ENCODE peak calls at places on chromosome 6, in eight cellular contexts. W is right atrium auricular region; D is activated CD8-positive, alpha-beta memory T cell treated with anti-CD3 and anti-CD28 coated beads, Interleukin-2, amount 10 ng/mL, durations not matched to agents 7 days and 5 days; X is AG20443; L is T-helper 17 cell; Q is NB4; A is NCI-H1092 treated with DMSO at 0.1 percent for 48 hours; T is NAMALWA. R is an unnamed sample.

GRCh38 chr6:112117554-112117953 is 30.2 kb downstream of the FAM229B start:
- DNase-seq in W (no peak), D (no peak), X (peak; percentile 33), L (no peak), Q (peak; percentile 54), A (no peak), T (no peak), R (no peak)

GRCh38 chr6:47097092-47097945 is 55.2 kb upstream of the ADGRF1 start:
- DNase-seq in W (peak; percentile 75), D (peak; percentile 45), X (peak; percentile 87), L (no peak), Q (peak; percentile 75), A (peak; percentile 77), T (peak; percentile 87), R (no peak)

GRCh38 chr6:15342114-15342513 is 96.2 kb downstream of the JARID2 start:
- DNase-seq in W (no peak), D (no peak), X (no peak), L (no peak), Q (no peak), A (no peak), T (no peak), R (no peak)

GRCh38 chr6:156720739-156721714 is 56.2 kb upstream of the ARID1B start:
- DNase-seq in W (no peak), D (no peak), X (no peak), L (no peak), Q (peak; percentile 30), A (no peak), T (peak; percentile 48), R (no peak)

GRCh38 chr6:168526841-168527281 is 85.9 kb downstream of the SMOC2 start:
- DNase-seq in W (peak; percentile 64), D (no peak), X (no peak), L (no peak), Q (no peak), A (peak; percentile 97), T (no peak), R (no peak)

GRCh38 chr6:25013249-25013648 is 77.5 kb upstream of the RIPOR2 start:
- DNase-seq in W (no peak), D (no peak), X (no peak), L (no peak), Q (no peak), A (no peak), T (peak; percentile 39), R (no peak)

GRCh38 chr6:152091851-152092341 is 284.4 kb downstream of the ESR1 start:
- DNase-seq in W (no peak), D (no peak), X (peak; percentile 67), L (no peak), Q (no peak), A (no peak), T (no peak), R (no peak)

GRCh38 chr6:26118999-26119398 is 31.8 kb downstream of the HFE start:
- DNase-seq in W (no peak), D (no peak), X (no peak), L (no peak), Q (peak; percentile 33), A (no peak), T (peak; percentile 26), R (no peak)

GRCh38 chr6:168192195-168192900 is 113.3 kb upstream of the FRMD1 start:
- DNase-seq in W (no peak), D (no peak), X (no peak), L (no peak), Q (no peak), A (peak; percentile 83), T (no peak), R (peak; percentile 36)

GRCh38 chr6:166542580-166542912 is 43.9 kb downstream of the RAMACL start:
- DNase-seq in W (no peak), D (no peak), X (no peak), L (no peak), Q (no peak), A (no peak), T (no peak), R (no peak)

GRCh38 chr6:32082951-32083350 is 26.2 kb downstream of the TNXB start:
- DNase-seq in W (peak; percentile 93), D (no peak), X (peak; percentile 94), L (no peak), Q (no peak), A (no peak), T (no peak), R (peak; percentile 89)

GRCh38 chr6:45305546-45305945 is 22.6 kb upstream of the RUNX2 start:
- DNase-seq in W (no peak), D (no peak), X (no peak), L (no peak), Q (no peak), A (no peak), T (no peak), R (no peak)

GRCh38 chr6:41941280-41942044 is at the start of gene CCND3:
- DNase-seq in W (peak; percentile 87), D (peak; percentile 95), X (peak; percentile 96), L (peak; percentile 80), Q (peak; percentile 97), A (peak; percentile 74), T (peak; percentile 92), R (peak; percentile 90)

GRCh38 chr6:53544050-53544499 is 826 bp downstream of the GCLC start:
- DNase-seq in W (no peak), D (no peak), X (peak; percentile 29), L (no peak), Q (no peak), A (peak; percentile 49), T (peak; percentile 46), R (no peak)

GRCh38 chr6:35259946-35260626 is 551 bp downstream of the ZNF76 start:
- DNase-seq in W (peak; percentile 77), D (peak; percentile 86), X (peak; percentile 74), L (peak; percentile 79), Q (peak; percentile 81), A (peak; percentile 22), T (peak; percentile 68), R (peak; percentile 85)

GRCh38 chr6:93343476-93343875 is 75.9 kb downstream of the EPHA7 start:
- DNase-seq in W (no peak), D (no peak), X (no peak), L (no peak), Q (no peak), A (no peak), T (no peak), R (no peak)

GRCh38 chr6:80976336-80976735 is 776.1 kb downstream of the TENT5A start:
- DNase-seq in W (no peak), D (no peak), X (no peak), L (no peak), Q (no peak), A (no peak), T (no peak), R (no peak)

GRCh38 chr6:9523462-9523861 is 891.4 kb downstream of the TFAP2A start:
- DNase-seq in W (no peak), D (no peak), X (peak; percentile 85), L (no peak), Q (no peak), A (no peak), T (no peak), R (no peak)

GRCh38 chr6:61134028-61134427 is 1152.0 kb downstream of the KHDRBS2 start:
- DNase-seq in W (no peak), D (no peak), X (no peak), L (no peak), Q (no peak), A (no peak), T (no peak), R (no peak)

GRCh38 chr6:132333639-132334516 is 67.4 kb downstream of the MOXD1 start:
- DNase-seq in W (peak; percentile 68), D (no peak), X (peak; percentile 86), L (no peak), Q (no peak), A (no peak), T (no peak), R (no peak)

GRCh38 chr6:47663462-47664216 is 34.7 kb upstream of the ADGRF4 start:
- DNase-seq in W (no peak), D (no peak), X (no peak), L (no peak), Q (no peak), A (no peak), T (no peak), R (no peak)

GRCh38 chr6:121055572-121056163 is 278.6 kb downstream of the TBC1D32 start:
- DNase-seq in W (no peak), D (no peak), X (peak; percentile 66), L (no peak), Q (peak; percentile 56), A (peak; percentile 22), T (peak; percentile 70), R (no peak)

GRCh38 chr6:54084234-54084633 is 27.0 kb upstream of the MLIP start:
- DNase-seq in W (no peak), D (no peak), X (no peak), L (no peak), Q (no peak), A (no peak), T (no peak), R (no peak)

GRCh38 chr6:68638225-68638900 is 3.3 kb downstream of the ADGRB3 start:
- DNase-seq in W (no peak), D (no peak), X (peak; percentile 30), L (no peak), Q (peak; percentile 51), A (peak; percentile 26), T (peak; percentile 50), R (no peak)

GRCh38 chr6:50905297-50905696 is 86.6 kb downstream of the TFAP2B start:
- DNase-seq in W (no peak), D (no peak), X (no peak), L (no peak), Q (no peak), A (no peak), T (no peak), R (no peak)

GRCh38 chr6:150119256-150119655 is 23.6 kb upstream of the PPP1R14C start:
- DNase-seq in W (no peak), D (peak; percentile 48), X (no peak), L (no peak), Q (peak; percentile 73), A (peak; percentile 83), T (peak; percentile 28), R (peak; percentile 33)

GRCh38 chr6:46925563-46926253 is 4.0 kb upstream of the ADGRF5 start:
- DNase-seq in W (peak; percentile 89), D (no peak), X (peak; percentile 60), L (no peak), Q (no peak), A (no peak), T (no peak), R (peak; percentile 80)

GRCh38 chr6:160177220-160177619 is 55.6 kb downstream of the SLC22A1 start:
- DNase-seq in W (no peak), D (no peak), X (no peak), L (no peak), Q (no peak), A (no peak), T (no peak), R (no peak)

GRCh38 chr6:14984454-14984853 is 261.4 kb upstream of the JARID2 start:
- DNase-seq in W (peak; percentile 60), D (no peak), X (peak; percentile 51), L (no peak), Q (no peak), A (no peak), T (no peak), R (no peak)

GRCh38 chr6:50821431-50822077 is 2.9 kb downstream of the TFAP2B start:
- DNase-seq in W (no peak), D (no peak), X (no peak), L (no peak), Q (no peak), A (no peak), T (no peak), R (no peak)

GRCh38 chr6:154805288-154805911 is 72.2 kb downstream of the SCAF8 start:
- DNase-seq in W (no peak), D (no peak), X (peak; percentile 56), L (no peak), Q (peak; percentile 58), A (peak; percentile 31), T (peak; percentile 64), R (no peak)

GRCh38 chr6:137652961-137653697 is 158.9 kb upstream of the OLIG3 start:
- DNase-seq in W (no peak), D (no peak), X (no peak), L (no peak), Q (no peak), A (no peak), T (no peak), R (no peak)

GRCh38 chr6:44039191-44039719 is 88.0 kb downstream of the MRPL14 start:
- DNase-seq in W (no peak), D (no peak), X (no peak), L (no peak), Q (no peak), A (no peak), T (no peak), R (peak; percentile 65)

GRCh38 chr6:132466952-132467351 is 46.0 kb downstream of the STX7 start:
- DNase-seq in W (no peak), D (no peak), X (peak; percentile 67), L (no peak), Q (no peak), A (no peak), T (no peak), R (no peak)

R was measured in coronary artery.